ENCODE peak calls at places on chromosomes 1 and 21, in four cellular contexts. M, J, Q and W are unnamed samples.

GRCh38 chr1:169741666-169742394 is 8.0 kb upstream of the SELE start:
- DNase-seq in J (peak), M (no peak), Q (no peak), W (peak)

GRCh38 chr1:56817716-56818463 is 1.3 kb downstream of the FYB2 start:
- DNase-seq in Q (no peak), M (no peak), J (no peak), W (no peak)

GRCh38 chr1:226471467-226471866 is 63.6 kb upstream of the PARP1 start:
- DNase-seq in M (no peak), Q (no peak), J (no peak), W (no peak)

GRCh38 chr1:194014004-194014403 is 827.6 kb upstream of the B3GALT2 start:
- DNase-seq in M (no peak), J (no peak), Q (no peak), W (peak)

GRCh38 chr1:60679524-60679923 is 402.8 kb upstream of the NFIA start:
- DNase-seq in Q (no peak), J (no peak), M (no peak), W (no peak)

GRCh38 chr1:180042994-180043622 is 88.5 kb downstream of the CEP350 start:
- DNase-seq in M (no peak), J (peak), Q (no peak), W (peak)

GRCh38 chr1:226846801-226847200 is 23.6 kb upstream of the PSEN2 start:
- DNase-seq in M (no peak), Q (no peak), J (peak), W (no peak)

GRCh38 chr1:222928212-222928611 is 113.4 kb downstream of the DISP1 start:
- DNase-seq in M (peak), J (peak), Q (peak), W (peak)

GRCh38 chr1:110338200-110339039 is 757 bp upstream of the RBM15 start:
- DNase-seq in J (no peak), M (no peak), Q (peak), W (no peak)

GRCh38 chr1:219434285-219434950 is 178.5 kb downstream of the ZC3H11B start:
- DNase-seq in M (no peak), Q (no peak), J (no peak), W (no peak)

GRCh38 chr1:173213665-173214064 is 6.5 kb upstream of the TNFSF4 start:
- DNase-seq in Q (no peak), J (peak), M (no peak), W (no peak)

GRCh38 chr1:63152572-63152971 is 169.8 kb upstream of the FOXD3 start:
- DNase-seq in M (no peak), J (no peak), Q (no peak), W (no peak)

GRCh38 chr1:244322791-244323521 is 128.8 kb downstream of the ADSS2 start:
- DNase-seq in Q (no peak), J (peak), M (peak), W (peak)

GRCh38 chr1:211420845-211421454 is 71.0 kb downstream of the RD3 start:
- DNase-seq in J (no peak), Q (no peak), M (no peak), W (peak)

GRCh38 chr1:194629011-194629410 is 1442.6 kb upstream of the B3GALT2 start:
- DNase-seq in Q (no peak), M (no peak), J (peak), W (no peak)

GRCh38 chr1:16175610-16176553 is 20.0 kb upstream of the EPHA2 start:
- DNase-seq in J (no peak), Q (no peak), M (no peak), W (peak)

GRCh38 chr1:228927947-228928898 is 192.9 kb downstream of the RHOU start:
- DNase-seq in Q (no peak), J (peak), M (no peak), W (no peak)

GRCh38 chr1:228933753-228934152 is 198.5 kb downstream of the RHOU start:
- DNase-seq in J (no peak), M (no peak), Q (no peak), W (no peak)

GRCh38 chr1:228923973-228924766 is 188.9 kb downstream of the RHOU start:
- DNase-seq in M (no peak), J (no peak), Q (no peak), W (peak)

GRCh38 chr1:228930479-228930957 is 195.2 kb downstream of the RHOU start:
- DNase-seq in J (no peak), M (no peak), Q (no peak), W (no peak)

GRCh38 chr1:228929476-228930027 is 194.3 kb downstream of the RHOU start:
- DNase-seq in M (no peak), J (no peak), Q (no peak), W (no peak)
- H3K56ac ChIP-seq in M (no peak), J (no peak), Q (no peak), W (no peak)

DNA sequence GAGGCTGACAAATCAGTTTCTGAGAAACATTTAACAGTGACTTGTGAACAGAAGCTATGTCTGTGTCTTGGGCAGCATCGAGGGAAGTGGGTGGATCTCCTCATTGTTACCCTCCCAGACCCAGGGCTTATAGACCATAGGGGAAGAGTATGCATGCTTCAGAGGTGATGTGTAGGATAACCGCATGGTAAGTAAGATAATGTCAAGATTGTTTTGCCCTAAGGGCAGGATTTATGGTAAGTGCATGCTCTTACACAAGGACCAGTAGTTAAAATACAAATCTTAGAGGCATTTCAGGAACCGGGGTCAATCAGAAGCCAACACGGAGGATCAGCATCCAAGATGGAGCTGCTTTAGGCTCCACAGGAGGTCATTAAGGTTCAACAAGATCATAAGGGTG is 7.7 kb upstream of the PRMT2 start:
- DNase-seq in Q (no peak), J (peak), M (no peak), W (no peak)
- H3K27ac ChIP-seq in Q (no peak), J (no peak), M (no peak), W (no peak)

DNA sequence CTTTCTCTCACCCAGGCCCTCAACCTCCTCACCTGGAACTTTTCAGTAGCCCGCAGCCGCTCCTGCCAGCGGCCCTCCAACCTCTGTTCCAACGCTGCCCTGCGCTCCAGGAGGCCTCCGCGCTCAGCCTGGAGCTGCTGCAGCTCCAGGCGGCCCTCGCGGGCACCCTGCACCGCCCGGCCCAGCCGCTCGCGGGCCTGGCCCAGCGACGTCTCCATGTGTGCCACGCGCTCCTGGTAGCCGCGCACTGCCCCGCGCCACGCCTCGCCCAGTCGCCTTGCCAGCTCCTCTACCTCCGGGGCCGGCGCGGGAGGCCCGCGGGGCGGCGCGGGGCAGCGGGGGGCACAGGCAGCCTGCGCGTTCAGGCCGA is 772 bp downstream of the NES start:
- DNase-seq in Q (peak), M (no peak), J (no peak), W (no peak)
- H3K56ac ChIP-seq in Q (no peak), M (no peak), J (peak), W (peak)

DNA sequence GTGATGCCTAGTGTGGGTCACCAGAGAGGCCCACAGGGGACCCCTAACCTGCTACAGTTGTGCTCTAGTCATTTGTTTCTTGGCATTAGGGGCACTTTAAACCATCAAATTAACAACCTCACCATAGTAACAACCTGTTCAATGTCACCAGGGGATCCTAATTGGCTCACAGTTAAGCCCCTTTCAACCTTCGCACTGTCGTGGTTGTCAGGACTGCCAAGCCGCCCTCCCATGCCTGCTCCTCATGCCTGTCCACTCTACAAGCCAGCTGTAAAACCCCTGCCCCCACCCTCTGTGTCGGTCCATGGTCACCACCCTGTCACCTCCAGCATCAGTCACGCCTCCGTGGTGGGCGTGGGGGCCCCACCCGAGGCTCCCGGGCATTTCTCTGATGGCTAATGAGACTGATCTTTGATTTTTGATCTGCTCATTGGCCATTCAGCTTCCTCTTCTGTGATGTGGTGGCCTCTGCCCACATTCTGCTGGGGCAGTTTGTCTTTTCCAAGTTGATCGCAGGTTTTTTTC is 96.6 kb downstream of the WDR4 start:
- DNase-seq in M (no peak), Q (no peak), J (no peak), W (no peak)
- H3K27ac ChIP-seq in M (no peak), Q (no peak), J (no peak), W (no peak)